ENCODE peak calls at places on chromosomes 12 and 14, in five cellular contexts. One of them, this sample, is unnamed.

GRCh38 chr14:58783801-58784511 is 146.2 kb downstream of the DACT1 start:
- DNase-seq in mucosa of descending colon: no peak
- DNase-seq in NCI-H748 treated with DMSO at 0.1 percent for 48 hours: no peak
- DNase-seq in endothelial cell: no peak
- DNase-seq in midbrain: no peak
- DNase-seq in this sample: no peak

GRCh38 chr14:69657961-69658360 is 46.6 kb downstream of the SUSD6 start:
- DNase-seq in mucosa of descending colon: peak; percentile 74
- DNase-seq in NCI-H748 treated with DMSO at 0.1 percent for 48 hours: no peak
- DNase-seq in endothelial cell: no peak
- DNase-seq in midbrain: no peak
- DNase-seq in this sample: peak; percentile 72

GRCh38 chr14:31893156-31893813 is 183.8 kb upstream of the ARHGAP5 start:
- DNase-seq in mucosa of descending colon: no peak
- DNase-seq in NCI-H748 treated with DMSO at 0.1 percent for 48 hours: no peak
- DNase-seq in endothelial cell: peak; percentile 16
- DNase-seq in midbrain: no peak
- DNase-seq in this sample: no peak

GRCh38 chr14:53888535-53889386 is 67.9 kb downstream of the BMP4 start:
- DNase-seq in mucosa of descending colon: peak; percentile 65
- DNase-seq in NCI-H748 treated with DMSO at 0.1 percent for 48 hours: no peak
- DNase-seq in endothelial cell: no peak
- DNase-seq in midbrain: no peak
- DNase-seq in this sample: no peak

GRCh38 chr14:41605550-41606248 is 977 bp upstream of the LRFN5 start:
- DNase-seq in mucosa of descending colon: no peak
- DNase-seq in NCI-H748 treated with DMSO at 0.1 percent for 48 hours: peak; percentile 34
- DNase-seq in endothelial cell: peak; percentile 53
- DNase-seq in midbrain: no peak
- DNase-seq in this sample: no peak

GRCh38 chr12:100295764-100296555 is 29.0 kb downstream of the SCYL2 start:
- DNase-seq in mucosa of descending colon: no peak
- DNase-seq in NCI-H748 treated with DMSO at 0.1 percent for 48 hours: no peak
- DNase-seq in endothelial cell: no peak
- DNase-seq in midbrain: no peak
- DNase-seq in this sample: no peak

GRCh38 chr12:94644622-94645021 is 5.7 kb downstream of the TMCC3 start:
- DNase-seq in mucosa of descending colon: no peak
- DNase-seq in NCI-H748 treated with DMSO at 0.1 percent for 48 hours: no peak
- DNase-seq in endothelial cell: no peak
- DNase-seq in midbrain: peak; percentile 22
- DNase-seq in this sample: no peak

GRCh38 chr14:31449971-31450610 is 7.2 kb downstream of the DTD2 start:
- DNase-seq in mucosa of descending colon: no peak
- DNase-seq in NCI-H748 treated with DMSO at 0.1 percent for 48 hours: peak; percentile 51
- DNase-seq in endothelial cell: no peak
- DNase-seq in midbrain: peak; percentile 59
- DNase-seq in this sample: no peak

GRCh38 chr12:22855456-22855855 is 230.5 kb downstream of the ETNK1 start:
- DNase-seq in mucosa of descending colon: no peak
- DNase-seq in NCI-H748 treated with DMSO at 0.1 percent for 48 hours: no peak
- DNase-seq in endothelial cell: no peak
- DNase-seq in midbrain: no peak
- DNase-seq in this sample: no peak

GRCh38 chr12:5499566-5500325 is 67.8 kb downstream of the NTF3 start:
- DNase-seq in mucosa of descending colon: no peak
- DNase-seq in NCI-H748 treated with DMSO at 0.1 percent for 48 hours: no peak
- DNase-seq in endothelial cell: no peak
- DNase-seq in midbrain: no peak
- DNase-seq in this sample: peak; percentile 54

GRCh38 chr14:65832431-65833253 is 420.1 kb downstream of the FUT8 start:
- DNase-seq in mucosa of descending colon: no peak
- DNase-seq in NCI-H748 treated with DMSO at 0.1 percent for 48 hours: no peak
- DNase-seq in endothelial cell: peak; percentile 11
- DNase-seq in midbrain: no peak
- DNase-seq in this sample: no peak

GRCh38 chr14:22802860-22803562 is 12.2 kb downstream of the SLC7A7 start:
- DNase-seq in mucosa of descending colon: no peak
- DNase-seq in NCI-H748 treated with DMSO at 0.1 percent for 48 hours: no peak
- DNase-seq in endothelial cell: no peak
- DNase-seq in midbrain: no peak
- DNase-seq in this sample: no peak

GRCh38 chr12:96187675-96188355 is 6.4 kb upstream of the ELK3 start:
- DNase-seq in mucosa of descending colon: no peak
- DNase-seq in NCI-H748 treated with DMSO at 0.1 percent for 48 hours: no peak
- DNase-seq in endothelial cell: no peak
- DNase-seq in midbrain: no peak
- DNase-seq in this sample: no peak

GRCh38 chr12:95532851-95533250 is 18.4 kb downstream of the USP44 start:
- DNase-seq in mucosa of descending colon: peak; percentile 8
- DNase-seq in NCI-H748 treated with DMSO at 0.1 percent for 48 hours: no peak
- DNase-seq in endothelial cell: no peak
- DNase-seq in midbrain: no peak
- DNase-seq in this sample: no peak

GRCh38 chr14:75144944-75145343 is 18.1 kb upstream of the NEK9 start:
- DNase-seq in mucosa of descending colon: peak; percentile 21
- DNase-seq in NCI-H748 treated with DMSO at 0.1 percent for 48 hours: no peak
- DNase-seq in endothelial cell: no peak
- DNase-seq in midbrain: peak; percentile 21
- DNase-seq in this sample: peak; percentile 19

GRCh38 chr14:61532818-61533217 is 162.5 kb upstream of the HIF1A start:
- DNase-seq in mucosa of descending colon: no peak
- DNase-seq in NCI-H748 treated with DMSO at 0.1 percent for 48 hours: no peak
- DNase-seq in endothelial cell: no peak
- DNase-seq in midbrain: no peak
- DNase-seq in this sample: no peak

GRCh38 chr12:32437095-32437515 is 37.7 kb downstream of the FGD4 start:
- DNase-seq in mucosa of descending colon: no peak
- DNase-seq in NCI-H748 treated with DMSO at 0.1 percent for 48 hours: no peak
- DNase-seq in endothelial cell: no peak
- DNase-seq in midbrain: no peak
- DNase-seq in this sample: no peak